ENCODE peak calls at places on chromosomes 7 and 10, in four cellular contexts. T is fibroblast of lung, R is MM.1S, X is AG04450. A is an unnamed sample. For H3K9me3, the result is how much of the 10 kb centered on the place peaks cover.

GRCh38 chr7:66549466-66549865 is 79.2 kb upstream of the KCTD7 start:
- DNase-seq in T (no peak), R (no peak), X (no peak), A (no peak)

GRCh38 chr7:156731651-156732050 is 91.1 kb downstream of the RNF32 start:
- DNase-seq in R (no peak), T (no peak), X (peak), A (no peak)

GRCh38 chr10:80204193-80204714 is 1.1 kb downstream of the ANXA11 start:
- DNase-seq in T (no peak), X (no peak), R (no peak), A (no peak)

GRCh38 chr10:6382081-6382480 is 179.3 kb downstream of the PFKFB3 start:
- DNase-seq in T (peak), X (peak), R (peak), A (no peak)

GRCh38 chr7:85041599-85042216 is 145.1 kb downstream of the SEMA3D start:
- DNase-seq in R (peak), T (peak), X (peak), A (peak)

GRCh38 chr7:121561717-121562116 is 165.6 kb upstream of the FAM3C start:
- DNase-seq in R (no peak), T (peak), X (no peak), A (no peak)

GRCh38 chr10:97762056-97762455 is 9.7 kb downstream of the SFRP5 start:
- DNase-seq in T (no peak), X (no peak), R (no peak), A (no peak)

GRCh38 chr10:2856598-2856997 is 210.8 kb upstream of the PFKP start:
- DNase-seq in T (no peak), R (no peak), X (no peak), A (no peak)

GRCh38 chr10:95280637-95281036 is 10.2 kb downstream of the PDLIM1 start:
- DNase-seq in R (no peak), X (no peak), T (no peak), A (no peak)

GRCh38 chr7:156000601-156001396 is 188.5 kb upstream of the SHH start:
- DNase-seq in R (no peak), X (no peak), T (no peak), A (no peak)

GRCh38 chr7:141263983-141264382 is 190.1 kb downstream of the TMEM178B start:
- DNase-seq in R (no peak), X (no peak), T (no peak), A (no peak)

GRCh38 chr10:30819306-30820190 is 190.0 kb upstream of the LYZL2 start:
- DNase-seq in R (no peak), T (peak), X (peak), A (no peak)

GRCh38 chr10:32142646-32143045 is 86.4 kb upstream of the KIF5B start:
- DNase-seq in T (no peak), X (no peak), R (no peak), A (no peak)

GRCh38 chr10:100828744-100829102 is 83.3 kb downstream of the PAX2 start:
- DNase-seq in X (no peak), T (no peak), R (peak), A (peak)

GRCh38 chr10:59905066-59905734 is 1.2 kb downstream of the CCDC6 start:
- DNase-seq in X (no peak), R (no peak), T (no peak), A (peak)

GRCh38 chr10:114239117-114239993 is at the start of gene VWA2:
- DNase-seq in T (no peak), R (peak), X (no peak), A (peak)

GRCh38 chr7:108492742-108493141 is 33.2 kb downstream of the PNPLA8 start:
- DNase-seq in R (peak), X (no peak), T (no peak), A (no peak)

GRCh38 chr7:132113536-132114409 is 462.5 kb downstream of the PLXNA4 start:
- DNase-seq in R (no peak), X (no peak), T (no peak), A (no peak)
- TF ChIP-seq CTCF in R (no peak), X (no peak), T (no peak), A (peak)

GRCh38 chr7:57205000-57205399 is 72.8 kb upstream of the ZNF479 start:
- DNase-seq in X (no peak), T (no peak), R (no peak), A (no peak)
- H3K9me3 ChIP-seq in X (half or more), T (under half), R (under half), A (under half)

GRCh38 chr7:2863461-2864066 is 19.5 kb upstream of the GNA12 start:
- DNase-seq in T (peak), X (peak), R (peak), A (no peak)
- H3K4me3 ChIP-seq in T (peak), X (peak), R (peak), A (no peak)

DNA sequence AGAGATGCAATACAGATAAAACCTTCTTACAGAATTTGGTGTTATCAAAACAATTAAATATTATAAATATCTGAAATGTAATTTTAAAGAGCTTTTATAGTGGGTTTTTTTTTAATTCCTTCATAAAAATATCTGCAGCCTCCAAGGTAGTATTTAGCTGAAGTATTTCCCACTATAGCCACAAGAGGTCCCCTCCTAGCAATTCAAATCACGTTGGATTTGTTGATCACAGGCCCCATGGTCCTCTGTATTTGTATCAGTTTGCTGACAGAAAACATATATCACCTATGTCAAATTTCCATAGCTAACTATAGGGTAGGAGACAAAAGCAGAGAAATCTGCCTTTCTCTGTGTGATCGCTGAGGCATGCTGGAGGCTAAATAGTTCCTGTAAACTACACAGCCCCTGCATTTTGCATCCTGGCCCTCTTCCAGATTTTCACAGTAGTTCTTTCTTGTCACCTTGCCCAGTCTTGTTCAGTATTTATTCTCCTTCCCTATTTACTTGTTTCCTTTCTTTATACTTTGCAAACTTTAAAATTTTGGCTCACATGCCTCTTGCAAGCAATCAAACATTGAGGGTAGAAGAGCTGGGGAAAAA is 1.8 kb upstream of the CTNNA3 start:
- DNase-seq in X (peak), T (peak), R (peak), A (peak)
- TF ChIP-seq CTCF in X (peak), T (peak), R (peak), A (peak)

DNA sequence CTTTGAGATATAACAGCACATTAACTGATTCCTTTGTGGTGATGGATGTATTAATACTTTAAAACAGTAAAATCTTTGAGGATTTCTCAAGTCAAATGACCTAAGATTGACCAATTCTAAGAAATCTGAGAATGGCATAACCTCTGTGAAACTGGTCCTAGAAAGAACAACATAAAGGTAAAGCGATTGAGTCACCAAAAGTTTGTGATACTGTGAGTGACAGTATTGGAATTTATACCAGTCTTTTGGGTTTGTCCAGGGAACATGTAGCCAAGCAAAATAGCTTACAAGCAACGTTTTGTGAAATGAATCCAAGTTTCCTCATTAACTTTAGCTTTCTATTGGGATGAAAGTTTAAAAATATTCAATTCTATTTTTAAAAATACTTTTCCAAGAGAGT is 157.4 kb upstream of the TMEM196 start:
- DNase-seq in X (no peak), R (no peak), T (no peak), A (no peak)
- H3K9me3 ChIP-seq in X (under half), R (under half), T (under half), A (under half)

GRCh38 chr10:124603376-124604213 is 140.6 kb downstream of the FAM53B start:
- DNase-seq in R (no peak), T (no peak), X (no peak), A (no peak)
- H3K4me3 ChIP-seq in R (no peak), T (no peak), X (no peak), A (no peak)

DNA sequence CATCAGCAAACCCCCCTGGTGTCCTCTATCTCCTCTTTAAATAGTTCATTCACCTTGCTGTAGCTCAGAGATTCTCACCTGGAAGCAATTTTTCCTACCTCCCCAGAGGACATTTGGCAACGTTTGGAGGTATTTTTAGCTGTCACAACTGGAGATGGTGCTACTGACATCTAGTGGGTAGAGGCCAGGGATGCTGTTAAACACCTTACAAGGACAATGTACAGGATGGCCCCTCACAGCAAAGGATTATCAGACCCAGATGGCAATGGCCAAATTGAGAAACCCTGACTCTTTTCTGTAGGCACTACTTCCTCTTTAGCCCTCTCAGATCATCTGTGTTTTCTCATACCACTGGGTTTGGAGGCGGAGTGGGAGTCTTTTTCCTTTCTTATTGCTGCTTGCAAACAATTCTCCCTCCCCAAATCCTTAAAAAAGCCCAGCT is 13.2 kb upstream of the TRA2A start:
- DNase-seq in X (no peak), R (peak), T (peak), A (peak)
- TF ChIP-seq CTCF in X (peak), R (peak), T (peak), A (peak)

A was measured in WERI-Rb-1.